ENCODE peak calls at places on chromosomes 16 and 17, in ten cellular contexts. A, F, N, E, B, O, T, P, Y and L are unnamed samples.

GRCh38 chr16:88455610-88456355 is 2.7 kb downstream of the ZFPM1 start:
- DNase-seq in E (peak), N (no peak), P (no peak), T (no peak), Y (no peak), O (peak), B (peak), F (no peak), A (no peak), L (no peak)

GRCh38 chr17:78356163-78356713 is 3.6 kb downstream of the SOCS3 start:
- DNase-seq in T (no peak), O (peak), P (peak), N (no peak), F (peak), A (no peak), Y (no peak), E (peak), B (peak), L (no peak)

GRCh38 chr16:11781773-11782172 is 15.3 kb downstream of the ZC3H7A start:
- DNase-seq in B (no peak), O (peak), A (no peak), F (no peak), Y (no peak), T (no peak), P (no peak), N (no peak), E (no peak), L (no peak)

GRCh38 chr16:1865902-1866690 is 5.9 kb downstream of the MEIOB start:
- DNase-seq in B (no peak), O (no peak), E (no peak), F (no peak), A (no peak), P (peak), Y (no peak), T (no peak), N (no peak), L (no peak)

GRCh38 chr16:29310852-29311314 is 95.6 kb downstream of the NPIPB11 start:
- DNase-seq in P (no peak), T (no peak), Y (no peak), N (no peak), B (no peak), O (no peak), F (no peak), E (peak), A (peak), L (no peak)

GRCh38 chr17:32927724-32928526 is at the start of gene TMEM98:
- DNase-seq in E (peak), P (no peak), A (peak), F (no peak), O (no peak), N (no peak), B (no peak), T (peak), Y (no peak), L (peak)

GRCh38 chr17:67359960-67360817 is 6.2 kb downstream of the PSMD12 start:
- DNase-seq in B (peak), T (no peak), O (peak), Y (no peak), E (peak), A (no peak), P (no peak), F (no peak), N (no peak), L (no peak)

GRCh38 chr17:78172284-78173024 is 4.1 kb downstream of the SYNGR2 start:
- DNase-seq in P (no peak), E (no peak), F (no peak), Y (no peak), A (peak), B (no peak), T (peak), O (peak), N (no peak), L (no peak)

GRCh38 chr17:51537996-51538550 is 277.7 kb downstream of the UTP18 start:
- DNase-seq in T (no peak), P (no peak), N (no peak), O (no peak), B (no peak), Y (no peak), F (no peak), E (no peak), A (no peak), L (no peak)

GRCh38 chr17:39071573-39071972 is 79.9 kb downstream of the PLXDC1 start:
- DNase-seq in N (no peak), T (no peak), A (no peak), F (no peak), B (no peak), O (no peak), Y (no peak), E (no peak), P (no peak), L (no peak)

GRCh38 chr17:38897176-38897575 is 27.3 kb downstream of the LASP1 start:
- DNase-seq in P (no peak), Y (peak), N (no peak), B (no peak), F (no peak), O (no peak), T (peak), A (peak), E (no peak), L (no peak)

GRCh38 chr16:4636196-4636595 is 11.6 kb downstream of the MGRN1 start:
- DNase-seq in T (no peak), F (no peak), O (no peak), N (no peak), B (no peak), P (peak), E (no peak), Y (no peak), A (no peak), L (no peak)

GRCh38 chr16:85658504-85659326 is 30.0 kb downstream of the GINS2 start:
- DNase-seq in B (no peak), P (no peak), N (no peak), O (no peak), E (no peak), T (no peak), A (no peak), F (no peak), Y (no peak), L (no peak)

GRCh38 chr17:57357830-57358426 is 101.6 kb downstream of the MSI2 start:
- DNase-seq in E (no peak), F (no peak), O (peak), T (no peak), A (no peak), B (no peak), Y (no peak), P (no peak), N (peak), L (no peak)

GRCh38 chr16:65195998-65196397 is 74.1 kb upstream of the CDH11 start:
- DNase-seq in N (no peak), T (no peak), O (no peak), F (no peak), E (no peak), B (no peak), P (no peak), Y (no peak), A (no peak), L (no peak)

GRCh38 chr16:67388591-67388990 is 4.7 kb downstream of the TPPP3 start:
- DNase-seq in B (no peak), A (no peak), F (no peak), T (no peak), O (no peak), N (no peak), Y (no peak), P (no peak), E (no peak), L (no peak)

GRCh38 chr16:31129568-31130335 is 5.8 kb downstream of the PRSS8 start:
- DNase-seq in E (peak), O (no peak), P (no peak), N (peak), F (no peak), T (no peak), B (no peak), Y (no peak), A (peak), L (no peak)

GRCh38 chr17:3695723-3696411 is at the start of gene P2RX5:
- DNase-seq in P (no peak), Y (no peak), T (no peak), N (no peak), E (peak), F (no peak), B (peak), O (peak), A (no peak), L (no peak)

GRCh38 chr17:50778471-50778870 is 11.2 kb upstream of the ANKRD40CL start:
- DNase-seq in T (no peak), E (no peak), O (no peak), Y (no peak), F (no peak), N (no peak), P (no peak), A (no peak), B (no peak), L (no peak)

GRCh38 chr16:87345721-87346424 is 28.7 kb upstream of the C16orf95 start:
- DNase-seq in P (no peak), O (no peak), A (no peak), B (no peak), F (no peak), N (no peak), E (no peak), T (no peak), Y (no peak), L (no peak)

GRCh38 chr17:61203765-61204164 is 195.9 kb upstream of the TBX2 start:
- DNase-seq in F (no peak), B (no peak), N (no peak), Y (no peak), A (no peak), E (no peak), T (no peak), P (no peak), O (no peak), L (no peak)

GRCh38 chr17:15999974-16000827 is 577 bp downstream of the TTC19 start:
- DNase-seq in Y (no peak), T (peak), N (no peak), B (no peak), F (no peak), E (peak), O (peak), P (no peak), A (peak), L (no peak)

GRCh38 chr16:53129281-53130192 is 74.7 kb downstream of the CHD9 start:
- DNase-seq in O (peak), A (no peak), F (peak), P (peak), E (peak), Y (no peak), B (peak), N (peak), T (no peak), L (no peak)

GRCh38 chr16:17258848-17259713 is 211.7 kb downstream of the XYLT1 start:
- DNase-seq in T (no peak), B (no peak), O (peak), A (no peak), F (no peak), Y (no peak), E (peak), N (no peak), P (no peak), L (no peak)

GRCh38 chr16:56871172-56871593 is 6.2 kb downstream of the SLC12A3 start:
- DNase-seq in P (no peak), T (no peak), B (no peak), O (no peak), F (no peak), E (peak), N (no peak), Y (no peak), A (no peak), L (no peak)

GRCh38 chr16:50469121-50469743 is 79.0 kb upstream of the NKD1 start:
- DNase-seq in T (no peak), O (no peak), F (no peak), N (no peak), B (no peak), Y (no peak), E (no peak), A (no peak), P (no peak), L (no peak)

GRCh38 chr16:19245326-19245925 is 40.1 kb upstream of the CLEC19A start:
- DNase-seq in E (no peak), T (no peak), P (no peak), Y (no peak), B (no peak), N (no peak), F (no peak), A (no peak), O (no peak), L (no peak)

GRCh38 chr16:56421976-56422669 is 3.2 kb downstream of the AMFR start:
- DNase-seq in Y (no peak), P (no peak), B (no peak), F (no peak), O (peak), N (no peak), T (no peak), E (no peak), A (no peak), L (no peak)

GRCh38 chr16:53415504-53415903 is 18.8 kb upstream of the RBL2 start:
- DNase-seq in Y (no peak), B (no peak), E (no peak), P (no peak), A (no peak), F (no peak), T (no peak), N (no peak), O (no peak), L (no peak)

GRCh38 chr16:30934827-30935557 is 11.6 kb downstream of the FBXL19 start:
- DNase-seq in Y (no peak), O (peak), N (no peak), F (no peak), A (no peak), B (no peak), P (no peak), E (peak), T (no peak), L (no peak)

GRCh38 chr17:57294629-57295501 is 38.5 kb downstream of the MSI2 start:
- DNase-seq in Y (no peak), O (no peak), F (no peak), A (no peak), N (no peak), B (no peak), T (peak), E (no peak), P (peak), L (no peak)

GRCh38 chr17:80424878-80425765 is 10.2 kb downstream of the ENDOV start:
- DNase-seq in A (no peak), F (no peak), E (no peak), N (no peak), P (no peak), O (peak), T (no peak), B (no peak), Y (no peak), L (no peak)

GRCh38 chr17:66143657-66144282 is 48.2 kb downstream of the CEP112 start:
- DNase-seq in F (no peak), B (no peak), Y (no peak), P (no peak), T (no peak), N (no peak), A (no peak), E (no peak), O (no peak), L (no peak)

GRCh38 chr17:48555616-48556533 is 11.0 kb upstream of the HOXB2 start:
- DNase-seq in N (no peak), Y (no peak), T (no peak), F (no peak), P (no peak), B (no peak), O (no peak), A (no peak), E (peak), L (no peak)

GRCh38 chr17:34254146-34254545 is 939 bp upstream of the CCL2 start:
- DNase-seq in E (peak), B (no peak), Y (no peak), F (peak), T (no peak), N (no peak), A (no peak), O (no peak), P (no peak), L (no peak)

GRCh38 chr16:84228321-84228838 is 11.4 kb downstream of the KCNG4 start:
- DNase-seq in N (peak), E (peak), Y (peak), O (no peak), A (peak), F (peak), T (peak), B (no peak), P (peak), L (peak)
- H3K27ac ChIP-seq in N (peak), E (peak), Y (no peak), O (no peak), A (peak), F (peak), T (no peak), B (no peak), P (peak), L (peak)

GRCh38 chr17:59328534-59329095 is 2.8 kb upstream of the YPEL2 start:
- DNase-seq in P (no peak), Y (no peak), F (no peak), A (no peak), N (no peak), O (no peak), E (no peak), B (no peak), T (no peak), L (no peak)
- H3K27ac ChIP-seq in P (no peak), Y (no peak), F (no peak), A (peak), N (peak), O (no peak), E (no peak), B (no peak), T (peak), L (peak)

DNA sequence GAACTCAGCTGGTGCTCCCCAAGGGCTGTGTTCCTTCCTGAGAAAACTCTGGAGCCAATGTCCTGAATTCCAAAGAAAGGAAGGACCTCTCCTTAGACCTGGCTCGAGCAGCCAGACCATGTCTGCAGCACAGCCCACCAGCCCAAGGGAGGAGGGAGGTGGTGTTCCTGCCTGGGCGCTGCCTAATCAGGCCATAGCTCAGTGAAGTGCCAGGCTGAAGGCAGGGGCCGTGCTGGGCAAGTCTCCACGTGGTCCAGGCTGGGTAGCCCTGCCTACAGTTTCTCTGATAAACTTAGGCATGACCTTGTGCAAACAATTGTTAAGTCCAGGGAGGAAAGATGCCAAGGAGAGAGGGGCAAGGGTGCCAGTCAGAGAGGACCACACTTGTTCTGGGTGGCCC is 76.8 kb downstream of the MPRIP start:
- DNase-seq in F (no peak), P (no peak), N (no peak), B (no peak), O (no peak), Y (no peak), T (peak), A (no peak), E (no peak), L (peak)
- H3K27ac ChIP-seq in F (peak), P (no peak), N (peak), B (peak), O (no peak), Y (peak), T (peak), A (peak), E (peak), L (peak)

GRCh38 chr16:24015923-24016322 is 180.1 kb downstream of the PRKCB start:
- DNase-seq in Y (no peak), T (no peak), F (no peak), P (no peak), B (no peak), N (no peak), A (no peak), E (no peak), O (no peak), L (no peak)
- H3K27ac ChIP-seq in Y (no peak), T (no peak), F (no peak), P (no peak), B (no peak), N (no peak), A (no peak), E (no peak), O (no peak), L (no peak)

GRCh38 chr16:48947371-48947713 is 334.3 kb downstream of the CBLN1 start:
- DNase-seq in T (no peak), A (no peak), P (no peak), N (no peak), E (no peak), O (no peak), F (no peak), Y (no peak), B (no peak), L (no peak)

GRCh38 chr16:48948911-48949310 is 332.7 kb downstream of the CBLN1 start:
- DNase-seq in N (no peak), P (no peak), Y (no peak), B (no peak), A (no peak), O (no peak), E (no peak), T (no peak), F (no peak), L (no peak)

GRCh38 chr16:48950184-48950583 is 331.5 kb downstream of the CBLN1 start:
- DNase-seq in N (no peak), P (no peak), O (no peak), E (no peak), Y (no peak), B (no peak), T (no peak), A (no peak), F (no peak), L (no peak)

GRCh38 chr16:48946687-48947370 is 334.8 kb downstream of the CBLN1 start:
- DNase-seq in E (no peak), O (no peak), A (peak), T (peak), B (no peak), P (no peak), N (no peak), Y (no peak), F (no peak), L (no peak)

DNA sequence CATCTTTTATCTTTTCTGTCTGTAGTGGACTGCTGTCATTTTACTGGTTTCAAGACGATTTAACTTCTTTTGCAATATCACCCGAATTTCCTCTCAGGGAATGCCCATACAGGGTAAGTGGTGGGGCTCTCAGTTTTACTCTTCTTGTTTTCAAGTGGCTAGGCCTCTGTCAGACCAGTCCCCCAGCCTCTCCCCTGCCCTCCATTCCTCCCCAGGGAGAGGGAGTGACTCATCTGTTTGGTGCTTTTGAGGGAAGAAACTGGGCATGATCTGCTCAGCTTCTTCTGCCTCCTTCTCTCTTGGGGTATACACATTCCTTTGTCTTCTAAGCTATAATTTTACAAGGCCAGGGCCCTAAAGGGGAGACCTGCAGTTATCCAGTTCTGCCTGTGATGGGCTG is 332.0 kb downstream of the CBLN1 start:
- DNase-seq in E (no peak), B (no peak), F (no peak), N (no peak), Y (no peak), A (no peak), P (no peak), T (no peak), O (no peak), L (no peak)
- H3K27ac ChIP-seq in E (no peak), B (no peak), F (no peak), N (no peak), Y (no peak), A (peak), P (no peak), T (no peak), O (no peak), L (no peak)

GRCh38 chr17:7852262-7852670 is 2.6 kb upstream of the TMEM88 start:
- DNase-seq in E (no peak), O (no peak), Y (no peak), P (no peak), B (no peak), N (no peak), A (no peak), F (no peak), T (peak), L (no peak)

GRCh38 chr17:7850118-7850504 is 4.8 kb upstream of the TMEM88 start:
- DNase-seq in F (no peak), O (no peak), A (no peak), E (no peak), Y (no peak), B (no peak), P (no peak), N (no peak), T (no peak), L (no peak)

GRCh38 chr17:7852919-7853692 is 1.8 kb upstream of the TMEM88 start:
- DNase-seq in O (no peak), F (no peak), N (no peak), P (no peak), T (no peak), A (peak), E (no peak), Y (no peak), B (no peak), L (no peak)

GRCh38 chr17:7850970-7851437 is 3.9 kb upstream of the TMEM88 start:
- DNase-seq in F (no peak), Y (no peak), T (peak), B (no peak), P (no peak), E (no peak), A (peak), O (no peak), N (no peak), L (no peak)

DNA sequence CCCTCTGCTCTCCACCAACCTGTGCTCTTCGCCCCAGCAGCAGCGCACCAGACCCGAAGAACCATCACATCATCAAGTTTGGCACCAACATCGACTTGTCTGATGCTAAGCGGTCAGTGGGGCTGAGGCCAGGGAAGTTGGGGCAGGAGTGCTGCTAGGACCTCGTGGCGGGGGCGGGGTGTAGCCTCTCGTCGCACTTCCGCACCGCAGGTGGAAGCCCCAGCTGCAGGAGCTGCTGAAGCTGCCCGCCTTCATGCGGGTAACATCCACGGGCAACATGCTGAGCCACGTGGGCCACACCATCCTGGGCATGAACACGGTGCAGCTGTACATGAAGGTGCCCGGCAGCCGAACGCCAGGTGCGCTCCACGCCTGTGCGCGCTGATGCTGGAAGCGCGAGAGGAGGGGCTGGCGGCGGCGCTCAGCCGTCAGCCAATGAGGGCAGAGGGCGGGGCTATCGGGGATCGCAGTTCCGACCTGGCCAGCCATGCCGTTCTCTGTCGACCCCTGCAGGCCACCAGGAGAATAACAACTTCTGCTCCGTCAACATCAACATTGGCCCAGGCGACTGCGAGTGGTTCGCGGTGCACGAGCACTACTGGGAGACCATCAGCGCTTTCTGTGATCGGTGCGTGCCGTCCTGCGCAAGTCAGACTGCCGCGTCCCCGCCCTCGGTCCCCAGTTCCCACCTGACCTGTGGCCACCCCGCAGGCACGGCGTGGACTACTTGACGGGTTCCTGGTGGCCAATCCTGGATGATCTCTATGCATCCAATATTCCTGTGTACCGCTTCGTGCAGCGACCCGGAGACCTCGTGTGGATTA is 3.2 kb upstream of the TMEM88 start:
- DNase-seq in O (peak), T (peak), Y (peak), E (peak), P (peak), N (peak), B (peak), A (peak), F (no peak), L (peak)
- H3K27ac ChIP-seq in O (peak), T (peak), Y (peak), E (no peak), P (no peak), N (peak), B (peak), A (peak), F (no peak), L (peak)